ENCODE peak calls at places on chromosomes 16 and 17, in four cellular contexts. G is GM12878, A is HepG2, M is K562. Q is an unnamed sample.

GRCh38 chr16:648071-648785 is 937 bp upstream of the WDR90 start:
- DNase-seq in G (no peak), A (peak), M (no peak), Q (peak)

GRCh38 chr17:3894188-3894587 is 1.3 kb upstream of the CAMKK1 start:
- DNase-seq in A (no peak), G (no peak), M (no peak), Q (no peak)

GRCh38 chr17:35731239-35731931 is at the start of gene RASL10B:
- DNase-seq in M (peak), A (peak), G (no peak), Q (peak)

GRCh38 chr16:19288872-19289799 is 3.6 kb downstream of the CLEC19A start:
- DNase-seq in G (no peak), M (no peak), A (no peak), Q (no peak)

GRCh38 chr16:88634141-88634993 is 4.0 kb upstream of the IL17C start:
- DNase-seq in A (no peak), G (peak), M (peak), Q (no peak)

GRCh38 chr16:17070882-17071592 is 399.7 kb downstream of the XYLT1 start:
- DNase-seq in M (no peak), G (peak), A (no peak), Q (no peak)

GRCh38 chr17:60141111-60142018 is 8.4 kb upstream of the CA4 start:
- DNase-seq in G (no peak), A (no peak), M (no peak), Q (no peak)

GRCh38 chr17:8005951-8006730 is 3.7 kb downstream of the GUCY2D start:
- DNase-seq in A (no peak), G (no peak), M (peak), Q (no peak)

GRCh38 chr17:57541049-57541448 is 204.1 kb downstream of the CCDC182 start:
- DNase-seq in A (no peak), G (no peak), M (no peak), Q (no peak)

GRCh38 chr17:7440823-7441174 is 1.5 kb downstream of the FGF11 start:
- DNase-seq in A (no peak), M (peak), G (no peak), Q (peak)

GRCh38 chr17:48211011-48211410 is 103.4 kb downstream of the SNX11 start:
- DNase-seq in A (no peak), G (no peak), M (no peak), Q (no peak)

GRCh38 chr16:56355786-56356275 is 69.5 kb downstream of the AMFR start:
- DNase-seq in M (peak), A (no peak), G (no peak), Q (no peak)

GRCh38 chr17:76957600-76958464 is 89.6 kb downstream of the MGAT5B start:
- DNase-seq in G (no peak), M (no peak), A (no peak), Q (no peak)

GRCh38 chr17:21352981-21353265 is 23.2 kb upstream of the KCNJ12 start:
- DNase-seq in M (no peak), A (no peak), G (no peak), Q (no peak)

GRCh38 chr16:84957792-84958191 is 53.5 kb downstream of the ZDHHC7 start:
- DNase-seq in A (no peak), G (no peak), M (peak), Q (no peak)

GRCh38 chr17:45743626-45744326 is 40.3 kb upstream of the CRHR1 start:
- DNase-seq in A (no peak), G (no peak), M (no peak), Q (no peak)

GRCh38 chr16:53131363-53132071 is 76.7 kb downstream of the CHD9 start:
- DNase-seq in M (peak), A (peak), G (no peak), Q (peak)

GRCh38 chr16:57538235-57538711 is 1.9 kb upstream of the CCDC102A start:
- DNase-seq in A (no peak), G (no peak), M (no peak), Q (peak)

GRCh38 chr16:24700549-24701392 is 28.7 kb upstream of the TNRC6A start:
- DNase-seq in M (peak), G (no peak), A (peak), Q (peak)

GRCh38 chr17:336110-337021 is 16.2 kb downstream of the RPH3AL start:
- DNase-seq in A (no peak), G (no peak), M (no peak), Q (no peak)

GRCh38 chr17:10769840-10770239 is 34.1 kb downstream of the TMEM238L start:
- DNase-seq in M (no peak), G (no peak), A (no peak), Q (no peak)
- TF ChIP-seq FOXK2 in M (no peak), G (no peak), A (no peak), Q (no peak)

GRCh38 chr16:89701425-89702406 is at the start of gene SPATA2L:
- DNase-seq in G (peak), M (peak), A (peak), Q (peak)
- TF ChIP-seq FOXK2 in G (no peak), M (no peak), A (no peak), Q (no peak)

GRCh38 chr17:80111702-80112470 is 10.5 kb downstream of the GAA start:
- DNase-seq in M (no peak), A (no peak), G (no peak), Q (no peak)

GRCh38 chr17:80113033-80113484 is 11.7 kb downstream of the GAA start:
- DNase-seq in G (no peak), M (no peak), A (no peak), Q (no peak)

GRCh38 chr17:80110447-80110812 is 9.0 kb downstream of the GAA start:
- DNase-seq in A (no peak), G (no peak), M (no peak), Q (no peak)

GRCh38 chr17:80110927-80111701 is 9.7 kb downstream of the GAA start:
- DNase-seq in G (no peak), M (no peak), A (no peak), Q (no peak)

DNA sequence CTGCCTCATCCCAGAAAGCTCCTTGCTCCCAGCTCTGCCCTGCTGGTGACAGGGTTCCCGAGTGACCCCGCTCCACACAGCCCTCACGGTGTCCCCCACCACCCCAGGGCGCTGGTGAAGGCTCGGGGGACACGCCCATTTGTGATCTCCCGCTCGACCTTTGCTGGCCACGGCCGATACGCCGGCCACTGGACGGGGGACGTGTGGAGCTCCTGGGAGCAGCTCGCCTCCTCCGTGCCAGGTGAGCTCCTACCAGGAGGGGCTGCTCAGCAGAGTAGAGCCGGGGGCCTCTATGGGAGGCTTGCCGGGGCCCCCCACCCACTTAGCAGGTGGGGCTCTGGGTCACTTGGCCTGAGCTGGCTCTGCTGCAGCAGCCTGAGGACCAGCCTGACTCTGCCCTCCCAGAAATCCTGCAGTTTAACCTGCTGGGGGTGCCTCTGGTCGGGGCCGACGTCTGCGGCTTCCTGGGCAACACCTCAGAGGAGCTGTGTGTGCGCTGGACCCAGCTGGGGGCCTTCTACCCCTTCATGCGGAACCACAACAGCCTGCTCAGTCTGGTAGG is 11.2 kb downstream of the GAA start:
- DNase-seq in A (no peak), G (no peak), M (no peak), Q (no peak)
- TF ChIP-seq FOXK2 in A (no peak), G (no peak), M (no peak), Q (no peak)

GRCh38 chr16:12703935-12704334 is 99.8 kb downstream of the CPPED1 start:
- DNase-seq in A (no peak), M (no peak), G (no peak), Q (no peak)
- TF ChIP-seq FOXK2 in A (no peak), M (no peak), G (no peak), Q (no peak)

GRCh38 chr17:5719976-5720375 is 135.7 kb upstream of the NLRP1 start:
- DNase-seq in G (no peak), M (no peak), A (no peak), Q (no peak)
- TF ChIP-seq FOXK2 in G (no peak), M (no peak), A (no peak), Q (no peak)

GRCh38 chr17:49217651-49218413 is 7.3 kb downstream of the ABI3 start:
- DNase-seq in M (no peak), A (no peak), G (peak), Q (no peak)
- TF ChIP-seq FOXK2 in M (no peak), A (no peak), G (no peak), Q (no peak)

GRCh38 chr17:5640726-5641125 is 56.4 kb upstream of the NLRP1 start:
- DNase-seq in G (no peak), M (no peak), A (no peak), Q (no peak)
- TF ChIP-seq FOXK2 in G (no peak), M (no peak), A (no peak), Q (no peak)

DNA sequence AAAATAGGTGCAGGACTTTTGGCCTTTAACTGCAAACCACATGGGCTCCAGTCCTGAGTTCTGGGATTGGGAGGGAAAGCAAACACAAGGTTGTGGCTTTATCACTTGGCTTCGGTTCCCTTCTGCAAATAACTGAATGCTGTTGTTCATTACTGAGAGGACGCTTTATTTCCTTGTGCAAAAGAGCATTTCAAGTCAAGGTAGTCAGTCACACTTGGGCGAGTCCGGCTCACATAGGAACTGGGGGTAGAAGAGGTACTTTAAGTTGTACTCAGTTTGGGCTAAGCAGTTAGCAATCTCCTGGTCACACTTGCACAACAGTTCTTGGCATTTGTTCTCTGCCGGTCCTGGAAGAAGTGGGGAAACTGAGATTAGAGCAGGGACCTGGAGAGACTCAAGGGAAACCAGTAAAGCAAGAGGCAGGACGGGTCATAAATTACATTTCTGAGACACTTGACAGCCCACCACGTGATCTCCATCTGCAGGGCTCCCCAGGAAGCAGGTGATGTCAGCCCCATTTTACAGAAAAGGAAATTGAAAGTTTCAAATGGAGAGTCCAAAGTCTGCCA is 21.6 kb downstream of the PLA2G10 start:
- DNase-seq in A (peak), M (peak), G (peak), Q (no peak)
- TF ChIP-seq FOXK2 in A (no peak), M (no peak), G (no peak), Q (no peak)

GRCh38 chr17:68004201-68004600 is 7.9 kb upstream of the C17orf58 start:
- DNase-seq in M (no peak), A (no peak), G (no peak), Q (no peak)

GRCh38 chr17:68011199-68011665 is 15.0 kb upstream of the C17orf58 start:
- DNase-seq in G (no peak), A (peak), M (peak), Q (peak)

DNA sequence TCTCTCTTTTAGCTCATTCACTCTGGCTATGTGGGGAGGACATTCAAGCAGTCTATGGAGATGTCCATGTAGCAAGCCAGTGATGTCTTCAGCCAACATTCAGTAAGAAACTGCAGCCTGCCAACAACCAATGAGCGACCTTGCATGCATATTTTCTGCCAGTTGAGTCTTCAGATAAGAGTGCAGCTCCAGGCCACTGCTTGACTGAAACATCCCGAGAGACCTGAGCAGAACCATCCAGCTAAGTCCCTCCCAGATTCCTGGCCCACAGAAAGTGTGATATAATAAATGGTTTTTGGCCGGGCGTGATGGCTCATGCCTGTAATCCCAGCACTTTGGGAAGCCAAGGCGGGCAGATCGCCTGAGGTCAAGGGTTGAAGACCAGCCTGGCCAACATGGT is 10.5 kb upstream of the C17orf58 start:
- DNase-seq in G (no peak), M (no peak), A (no peak), Q (no peak)
- TF ChIP-seq FOXK2 in G (no peak), M (no peak), A (no peak), Q (no peak)